ENCODE peak calls at places on chromosomes 2 and 18, in ten cellular contexts. E, P, C, S, R, B, H, A, K and L are unnamed samples.

GRCh38 chr2:52144588-52144987 is 1112.7 kb upstream of the NRXN1 start:
- DNase-seq in E (peak), P (no peak), C (no peak), S (no peak), R (no peak), B (no peak), H (no peak), A (no peak), K (no peak), L (no peak)

GRCh38 chr2:222884765-222885424 is 24.1 kb downstream of the ACSL3 start:
- DNase-seq in E (no peak), P (no peak), C (no peak), S (no peak), R (no peak), B (no peak), H (no peak), A (no peak), K (no peak), L (no peak)

GRCh38 chr2:39689876-39690275 is 24.2 kb downstream of the TMEM178A start:
- DNase-seq in E (no peak), P (no peak), C (no peak), S (no peak), R (no peak), B (no peak), H (no peak), A (no peak), K (no peak), L (no peak)

GRCh38 chr18:55650363-55650870 is 62.4 kb upstream of the TCF4 start:
- DNase-seq in E (no peak), P (no peak), C (no peak), S (no peak), R (no peak), B (no peak), H (no peak), A (no peak), K (no peak), L (no peak)

GRCh38 chr2:176128172-176129012 is 1.1 kb upstream of the HOXD8 start:
- DNase-seq in E (no peak), P (no peak), C (no peak), S (no peak), R (no peak), B (no peak), H (no peak), A (peak), K (no peak), L (no peak)

GRCh38 chr2:37454851-37455762 is 110.7 kb downstream of the QPCT start:
- DNase-seq in E (no peak), P (no peak), C (no peak), S (no peak), R (no peak), B (no peak), H (no peak), A (no peak), K (no peak), L (no peak)

GRCh38 chr2:217279130-217279529 is 419.3 kb upstream of the TNP1 start:
- DNase-seq in E (no peak), P (no peak), C (no peak), S (no peak), R (no peak), B (no peak), H (no peak), A (peak), K (no peak), L (no peak)

GRCh38 chr2:240179941-240180666 is 39.6 kb upstream of the OTOS start:
- DNase-seq in E (no peak), P (no peak), C (no peak), S (no peak), R (no peak), B (no peak), H (no peak), A (no peak), K (no peak), L (no peak)

GRCh38 chr18:11488175-11488574 is 121.2 kb upstream of the SLC35G4 start:
- DNase-seq in E (no peak), P (no peak), C (no peak), S (no peak), R (no peak), B (no peak), H (no peak), A (peak), K (no peak), L (peak)

GRCh38 chr18:10530852-10531251 is 5.0 kb downstream of the NAPG start:
- DNase-seq in E (no peak), P (no peak), C (no peak), S (no peak), R (no peak), B (no peak), H (peak), A (no peak), K (peak), L (no peak)

GRCh38 chr2:20516646-20517341 is 69.9 kb downstream of the RHOB start:
- DNase-seq in E (no peak), P (no peak), C (no peak), S (no peak), R (peak), B (no peak), H (no peak), A (no peak), K (peak), L (no peak)

GRCh38 chr2:190469770-190470169 is 61.6 kb downstream of the MFSD6 start:
- DNase-seq in E (peak), P (no peak), C (no peak), S (no peak), R (no peak), B (no peak), H (peak), A (peak), K (no peak), L (no peak)

GRCh38 chr2:62461707-62462106 is 44.3 kb downstream of the TMEM17 start:
- DNase-seq in E (no peak), P (no peak), C (no peak), S (no peak), R (peak), B (no peak), H (peak), A (peak), K (no peak), L (no peak)

GRCh38 chr18:55878224-55878623 is 290.2 kb upstream of the TCF4 start:
- DNase-seq in E (no peak), P (no peak), C (no peak), S (no peak), R (no peak), B (no peak), H (no peak), A (no peak), K (no peak), L (no peak)

GRCh38 chr2:203022751-203023150 is 8.1 kb downstream of the NBEAL1 start:
- DNase-seq in E (no peak), P (no peak), C (no peak), S (no peak), R (no peak), B (no peak), H (no peak), A (no peak), K (no peak), L (no peak)

GRCh38 chr2:174013310-174013751 is 48.2 kb upstream of the SP3 start:
- DNase-seq in E (no peak), P (no peak), C (no peak), S (no peak), R (peak), B (no peak), H (no peak), A (no peak), K (no peak), L (no peak)

GRCh38 chr2:170144758-170145157 is 33.2 kb upstream of the MYO3B start:
- DNase-seq in E (no peak), P (no peak), C (no peak), S (no peak), R (peak), B (no peak), H (no peak), A (no peak), K (no peak), L (no peak)

GRCh38 chr2:201779996-201780673 is 598 bp downstream of the ALS2 start:
- DNase-seq in E (no peak), P (no peak), C (no peak), S (no peak), R (no peak), B (peak), H (peak), A (no peak), K (peak), L (no peak)

GRCh38 chr2:168731550-168732128 is 70.8 kb upstream of the NOSTRIN start:
- DNase-seq in E (no peak), P (no peak), C (no peak), S (no peak), R (no peak), B (no peak), H (no peak), A (no peak), K (no peak), L (no peak)

GRCh38 chr2:127145255-127145899 is 38.4 kb upstream of the BIN1 start:
- DNase-seq in E (no peak), P (no peak), C (no peak), S (no peak), R (peak), B (no peak), H (no peak), A (peak), K (no peak), L (no peak)

GRCh38 chr2:206556357-206556949 is 85.8 kb upstream of the FAM237A start:
- DNase-seq in E (peak), P (no peak), C (no peak), S (no peak), R (no peak), B (no peak), H (peak), A (no peak), K (peak), L (peak)

GRCh38 chr2:133497261-133497893 is 70.9 kb downstream of the NCKAP5 start:
- DNase-seq in E (peak), P (no peak), C (no peak), S (no peak), R (no peak), B (no peak), H (no peak), A (no peak), K (no peak), L (no peak)

GRCh38 chr2:220053919-220054318 is 426.5 kb downstream of the SLC4A3 start:
- DNase-seq in E (no peak), P (no peak), C (no peak), S (no peak), R (no peak), B (no peak), H (no peak), A (no peak), K (no peak), L (no peak)

GRCh38 chr18:76657428-76657827 is 162.4 kb upstream of the ZNF516 start:
- DNase-seq in E (no peak), P (no peak), C (no peak), S (no peak), R (no peak), B (no peak), H (peak), A (no peak), K (peak), L (no peak)

GRCh38 chr2:240435955-240436625 is 627 bp downstream of the GPC1 start:
- DNase-seq in E (peak), P (no peak), C (no peak), S (no peak), R (peak), B (no peak), H (no peak), A (peak), K (peak), L (no peak)

GRCh38 chr2:165016772-165017411 is 61.6 kb upstream of the SLC38A11 start:
- DNase-seq in E (peak), P (peak), C (no peak), S (no peak), R (peak), B (no peak), H (peak), A (peak), K (peak), L (peak)

GRCh38 chr2:232214053-232214452 is 164.5 kb upstream of the ALPP start:
- DNase-seq in E (peak), P (no peak), C (no peak), S (no peak), R (no peak), B (no peak), H (no peak), A (no peak), K (no peak), L (no peak)

GRCh38 chr2:21819475-21819874 is 695.7 kb downstream of the TDRD15 start:
- DNase-seq in E (no peak), P (no peak), C (no peak), S (no peak), R (no peak), B (no peak), H (no peak), A (no peak), K (no peak), L (peak)

GRCh38 chr2:127040169-127040568 is 66.8 kb downstream of the BIN1 start:
- DNase-seq in E (no peak), P (no peak), C (no peak), S (no peak), R (no peak), B (no peak), H (no peak), A (no peak), K (no peak), L (no peak)

GRCh38 chr2:19607400-19607799 is 249.0 kb upstream of the OSR1 start:
- DNase-seq in E (no peak), P (no peak), C (no peak), S (no peak), R (no peak), B (no peak), H (no peak), A (no peak), K (no peak), L (peak)